ENCODE peak calls at places on chromosome 14, in ten cellular contexts. G, D, O, Y, P, S, U, J, F and C are unnamed samples.

GRCh38 chr14:25303934-25304333 is 254.0 kb upstream of the STXBP6 start:
- DNase-seq in G (no peak), D (no peak), O (no peak), Y (no peak), P (peak; percentile 6), S (no peak), U (no peak), J (no peak), F (no peak), C (no peak)

GRCh38 chr14:91883770-91884169 is 16.4 kb upstream of the TC2N start:
- DNase-seq in G (no peak), D (no peak), O (no peak), Y (peak; percentile 76), P (no peak), S (no peak), U (no peak), J (no peak), F (no peak), C (no peak)

GRCh38 chr14:52015411-52016030 is 26.2 kb downstream of the RTRAF start:
- DNase-seq in G (no peak), D (no peak), O (no peak), Y (no peak), P (peak; percentile 30), S (no peak), U (no peak), J (peak; percentile 12), F (no peak), C (peak; percentile 57)

GRCh38 chr14:78251308-78251707 is 81.1 kb downstream of the NRXN3 start:
- DNase-seq in G (no peak), D (no peak), O (no peak), Y (no peak), P (no peak), S (no peak), U (no peak), J (no peak), F (no peak), C (no peak)

GRCh38 chr14:70045715-70046535 is 142.8 kb downstream of the SLC8A3 start:
- DNase-seq in G (peak; percentile 58), D (no peak), O (no peak), Y (no peak), P (peak; percentile 29), S (no peak), U (no peak), J (peak; percentile 59), F (no peak), C (peak; percentile 86)

GRCh38 chr14:86943391-86944365 is 1049.3 kb downstream of the GALC start:
- DNase-seq in G (no peak), D (no peak), O (no peak), Y (no peak), P (no peak), S (no peak), U (no peak), J (no peak), F (no peak), C (no peak)

GRCh38 chr14:68282479-68283377 is 463.1 kb downstream of the RAD51B start:
- DNase-seq in G (no peak), D (peak; percentile 32), O (no peak), Y (no peak), P (no peak), S (peak; percentile 3), U (no peak), J (no peak), F (no peak), C (no peak)

GRCh38 chr14:95311752-95312151 is 8.0 kb downstream of the CLMN start:
- DNase-seq in G (no peak), D (no peak), O (no peak), Y (no peak), P (no peak), S (no peak), U (no peak), J (no peak), F (no peak), C (no peak)

GRCh38 chr14:64253672-64254071 is 40.5 kb downstream of the ESR2 start:
- DNase-seq in G (no peak), D (no peak), O (no peak), Y (no peak), P (no peak), S (no peak), U (peak; percentile 29), J (no peak), F (no peak), C (no peak)

GRCh38 chr14:59265808-59266207 is 77.3 kb downstream of the DAAM1 start:
- DNase-seq in G (no peak), D (no peak), O (no peak), Y (no peak), P (no peak), S (no peak), U (no peak), J (no peak), F (no peak), C (no peak)

GRCh38 chr14:64639340-64639821 is 64.8 kb upstream of the PLEKHG3 start:
- DNase-seq in G (no peak), D (no peak), O (no peak), Y (no peak), P (no peak), S (no peak), U (no peak), J (no peak), F (no peak), C (no peak)

GRCh38 chr14:86654558-86655184 is 1124.7 kb downstream of the FLRT2 start:
- DNase-seq in G (peak; percentile 32), D (no peak), O (no peak), Y (peak; percentile 17), P (peak; percentile 67), S (no peak), U (no peak), J (peak; percentile 0), F (peak; percentile 33), C (peak; percentile 30)

GRCh38 chr14:105865266-105865903 is 339.0 kb downstream of the TMEM121 start:
- DNase-seq in G (no peak), D (peak; percentile 3), O (no peak), Y (no peak), P (no peak), S (no peak), U (no peak), J (no peak), F (no peak), C (peak; percentile 30)

GRCh38 chr14:20489093-20489994 is 16.0 kb upstream of the RNASE10 start:
- DNase-seq in G (no peak), D (no peak), O (no peak), Y (no peak), P (no peak), S (no peak), U (no peak), J (no peak), F (no peak), C (no peak)